ENCODE peak calls at places on chromosomes 11 and 22, in ten cellular contexts. S is Right ventricle myocardium inferior; U is HEK293T; N is stimulated activated CD8-positive, alpha-beta memory T cell treated with anti-CD3 and anti-CD28 coated beads, Interleukin-15, amount 100 ng/mL, for 24 hours; V is M059J; L is NCI-H748 treated with DMSO at 0.1 percent for 48 hours; D is central memory CD4-positive, alpha-beta T cell; F is nucleus accumbens; R is NAMALWA; G is fibroblast of mammary gland. Y is an unnamed sample.

GRCh38 chr11:111059726-111060125 is 185.8 kb upstream of the POU2AF2 start:
- DNase-seq in D (no peak), L (no peak), G (peak; percentile 53), S (no peak), R (no peak), N (no peak), U (no peak), F (no peak), V (peak; percentile 86), Y (no peak)

GRCh38 chr22:34997921-34998320 is 68.0 kb upstream of the ISX start:
- DNase-seq in S (no peak), G (no peak), U (no peak), V (no peak), R (no peak), N (no peak), D (no peak), F (no peak), L (no peak), Y (no peak)

GRCh38 chr11:70593446-70593983 is 195.2 kb downstream of the CTTN start:
- DNase-seq in F (no peak), G (no peak), N (no peak), V (no peak), D (no peak), U (no peak), R (no peak), L (no peak), S (no peak), Y (no peak)

GRCh38 chr11:75022759-75023396 is 34.1 kb downstream of the NEU3 start:
- DNase-seq in L (peak; percentile 30), R (peak; percentile 81), V (peak; percentile 78), F (peak; percentile 59), D (peak; percentile 52), N (peak; percentile 52), U (peak; percentile 86), S (peak; percentile 75), G (peak; percentile 87), Y (peak; percentile 91)

GRCh38 chr22:22710719-22711531 is 66.5 kb downstream of the GGTLC2 start:
- DNase-seq in R (peak; percentile 57), V (peak; percentile 15), D (peak; percentile 56), S (no peak), L (no peak), G (peak; percentile 67), U (peak; percentile 76), N (peak; percentile 80), F (no peak), Y (peak; percentile 83)

GRCh38 chr11:2793781-2794418 is 91.7 kb downstream of the CDKN1C start:
- DNase-seq in V (no peak), L (no peak), R (no peak), G (no peak), D (no peak), N (no peak), S (peak; percentile 51), U (no peak), F (no peak), Y (peak; percentile 5)

GRCh38 chr11:64152841-64153691 is 12.8 kb downstream of the MACROD1 start:
- DNase-seq in N (peak; percentile 60), F (no peak), R (peak; percentile 65), V (peak; percentile 51), U (peak; percentile 92), G (peak; percentile 21), S (peak; percentile 92), L (peak; percentile 16), D (peak; percentile 51), Y (peak; percentile 78)

GRCh38 chr11:2837096-2837601 is 48.4 kb downstream of the CDKN1C start:
- DNase-seq in D (no peak), G (no peak), F (no peak), L (no peak), V (peak; percentile 50), S (peak; percentile 82), U (peak; percentile 49), N (no peak), R (no peak), Y (peak; percentile 63)

GRCh38 chr11:91397134-91397468 is 827.5 kb upstream of the FAT3 start:
- DNase-seq in V (peak; percentile 2), U (no peak), S (no peak), R (no peak), D (no peak), F (no peak), L (no peak), N (no peak), G (no peak), Y (no peak)

GRCh38 chr22:39021552-39022250 is 774 bp downstream of the APOBEC3D start:
- DNase-seq in G (peak; percentile 2), S (no peak), N (no peak), U (no peak), F (no peak), L (no peak), D (no peak), V (no peak), R (no peak), Y (no peak)

GRCh38 chr22:44214764-44215163 is 34.0 kb downstream of the PARVG start:
- DNase-seq in D (no peak), R (no peak), N (no peak), S (no peak), V (no peak), L (no peak), F (no peak), G (no peak), U (no peak), Y (no peak)

GRCh38 chr11:79263001-79263400 is 177.8 kb downstream of the TENM4 start:
- DNase-seq in V (no peak), F (no peak), R (no peak), S (peak; percentile 76), L (no peak), D (no peak), N (no peak), U (no peak), G (no peak), Y (no peak)

GRCh38 chr11:108009497-108010360 is 1.0 kb downstream of the CUL5 start:
- DNase-seq in G (peak; percentile 18), U (no peak), L (no peak), N (no peak), V (peak; percentile 25), S (no peak), D (no peak), F (peak; percentile 31), R (peak; percentile 28), Y (no peak)

GRCh38 chr11:1195690-1196515 is 27.0 kb upstream of the MUC5B start:
- DNase-seq in S (peak; percentile 69), D (no peak), R (no peak), U (no peak), G (no peak), V (no peak), F (no peak), N (no peak), L (no peak), Y (peak; percentile 6)

GRCh38 chr11:125591659-125592304 is 870 bp upstream of the STT3A start:
- DNase-seq in N (peak; percentile 10), V (peak; percentile 27), S (no peak), R (peak; percentile 28), F (peak; percentile 55), G (peak; percentile 41), D (no peak), L (no peak), U (peak; percentile 33), Y (peak; percentile 44)

GRCh38 chr11:10091314-10092045 is 202.5 kb downstream of the SBF2 start:
- DNase-seq in S (no peak), F (no peak), V (no peak), U (no peak), L (no peak), R (no peak), N (no peak), G (no peak), D (no peak), Y (no peak)

GRCh38 chr11:2541881-2542361 is 97.1 kb downstream of the KCNQ1 start:
- DNase-seq in G (no peak), D (no peak), R (no peak), L (no peak), N (no peak), U (no peak), V (no peak), F (no peak), S (peak; percentile 17), Y (no peak)

GRCh38 chr11:10380921-10381320 is 74.1 kb upstream of the AMPD3 start:
- DNase-seq in F (no peak), L (no peak), D (no peak), N (no peak), G (no peak), V (no peak), U (no peak), S (no peak), R (no peak), Y (no peak)

GRCh38 chr22:33658775-33659174 is 261.5 kb downstream of the LARGE1 start:
- DNase-seq in G (peak; percentile 86), R (no peak), F (no peak), S (peak; percentile 53), N (no peak), D (no peak), V (no peak), L (no peak), U (no peak), Y (no peak)

GRCh38 chr11:133082851-133083488 is 449.3 kb downstream of the OPCML start:
- DNase-seq in D (peak; percentile 39), R (peak; percentile 39), S (peak; percentile 74), V (no peak), U (peak; percentile 88), G (peak; percentile 21), N (peak; percentile 55), L (peak; percentile 12), F (peak; percentile 22), Y (peak; percentile 86)

GRCh38 chr11:102626686-102627085 is 1.6 kb upstream of the MMP20 start:
- DNase-seq in D (no peak), L (no peak), U (no peak), N (no peak), R (no peak), G (no peak), F (no peak), S (no peak), V (no peak), Y (no peak)

GRCh38 chr11:69496631-69497220 is 15.3 kb downstream of the LINC01488 start:
- DNase-seq in D (no peak), N (no peak), F (no peak), U (no peak), R (no peak), G (no peak), L (no peak), V (no peak), S (no peak), Y (no peak)

GRCh38 chr22:25357606-25358420 is 138.4 kb downstream of the CRYBB2 start:
- DNase-seq in G (no peak), R (no peak), U (no peak), D (no peak), V (no peak), N (no peak), S (no peak), L (no peak), F (no peak), Y (no peak)

GRCh38 chr11:350723-351255 is 18.5 kb upstream of the B4GALNT4 start:
- DNase-seq in L (no peak), S (no peak), U (no peak), G (no peak), R (no peak), F (no peak), D (no peak), N (no peak), V (peak; percentile 67), Y (no peak)

GRCh38 chr11:134911514-134912180 is 499.6 kb upstream of the B3GAT1 start:
- DNase-seq in S (no peak), V (no peak), D (no peak), G (no peak), R (no peak), F (no peak), U (no peak), N (no peak), L (no peak), Y (no peak)

GRCh38 chr22:17922925-17923898 is 101.1 kb downstream of the MICAL3 start:
- DNase-seq in F (no peak), R (no peak), U (no peak), S (no peak), L (no peak), G (peak; percentile 88), D (no peak), N (no peak), V (peak; percentile 87), Y (no peak)

GRCh38 chr22:19912236-19912999 is 29.2 kb upstream of the COMT start:
- DNase-seq in V (no peak), F (no peak), N (no peak), D (no peak), R (no peak), G (no peak), L (no peak), U (no peak), S (no peak), Y (no peak)

GRCh38 chr22:45942787-45943493 is 34.0 kb downstream of the WNT7B start:
- DNase-seq in V (no peak), F (no peak), R (no peak), L (no peak), U (no peak), D (no peak), G (no peak), S (no peak), N (no peak), Y (no peak)